ENCODE peak calls at places on chromosomes 3 and 15, in ten cellular contexts. K, Q, W, B, Y, H, X, G, P and T are unnamed samples.

GRCh38 chr3:117955196-117955595 is 1079.5 kb downstream of the IGSF11 start:
- DNase-seq in K (no peak), Q (no peak), W (no peak), B (no peak), Y (no peak), H (no peak), X (no peak), G (no peak), P (no peak), T (no peak)

GRCh38 chr3:115819785-115820384 is 196.6 kb downstream of the GAP43 start:
- DNase-seq in K (peak), Q (peak), W (peak), B (peak), Y (peak), H (peak), X (peak), G (peak), P (peak), T (peak)

GRCh38 chr15:58015565-58015964 is 49.9 kb downstream of the ALDH1A2 start:
- DNase-seq in K (no peak), Q (no peak), W (no peak), B (no peak), Y (no peak), H (no peak), X (no peak), G (no peak), P (no peak), T (no peak)

GRCh38 chr3:125585595-125586223 is 9.6 kb downstream of the OSBPL11 start:
- DNase-seq in K (peak), Q (peak), W (no peak), B (peak), Y (peak), H (peak), X (peak), G (peak), P (peak), T (peak)

GRCh38 chr15:89019436-89019835 is 68.8 kb upstream of the ABHD2 start:
- DNase-seq in K (no peak), Q (no peak), W (no peak), B (no peak), Y (no peak), H (no peak), X (no peak), G (no peak), P (no peak), T (no peak)

GRCh38 chr3:47347217-47347801 is 33.5 kb upstream of the PTPN23 start:
- DNase-seq in K (no peak), Q (peak), W (peak), B (peak), Y (no peak), H (peak), X (no peak), G (no peak), P (no peak), T (peak)

GRCh38 chr3:195522254-195523023 is 20.7 kb downstream of the PPP1R2 start:
- DNase-seq in K (no peak), Q (peak), W (no peak), B (peak), Y (peak), H (peak), X (no peak), G (no peak), P (no peak), T (peak)

GRCh38 chr3:124333931-124334640 is 342.2 kb upstream of the ROPN1 start:
- DNase-seq in K (no peak), Q (no peak), W (no peak), B (no peak), Y (no peak), H (no peak), X (peak), G (no peak), P (no peak), T (no peak)

GRCh38 chr3:17801131-17801530 is 58.7 kb upstream of the TBC1D5 start:
- DNase-seq in K (no peak), Q (no peak), W (no peak), B (no peak), Y (no peak), H (no peak), X (no peak), G (no peak), P (no peak), T (no peak)

GRCh38 chr3:19455546-19455945 is 307.2 kb downstream of the KCNH8 start:
- DNase-seq in K (no peak), Q (no peak), W (no peak), B (no peak), Y (no peak), H (no peak), X (no peak), G (no peak), P (no peak), T (no peak)

GRCh38 chr15:64356443-64357040 is 569 bp upstream of the CSNK1G1 start:
- DNase-seq in K (no peak), Q (no peak), W (no peak), B (peak), Y (no peak), H (no peak), X (no peak), G (no peak), P (no peak), T (no peak)

GRCh38 chr3:183895296-183895695 is 10.6 kb upstream of the PARL start:
- DNase-seq in K (no peak), Q (peak), W (no peak), B (peak), Y (peak), H (peak), X (peak), G (no peak), P (no peak), T (peak)

GRCh38 chr3:40504636-40505430 is 1.0 kb upstream of the ZNF620 start:
- DNase-seq in K (no peak), Q (no peak), W (no peak), B (peak), Y (no peak), H (no peak), X (no peak), G (no peak), P (no peak), T (no peak)

GRCh38 chr15:28994142-28994829 is 108.5 kb downstream of the APBA2 start:
- DNase-seq in K (no peak), Q (no peak), W (no peak), B (no peak), Y (no peak), H (no peak), X (no peak), G (no peak), P (no peak), T (no peak)

GRCh38 chr15:65076486-65077290 is at the start of gene KBTBD13:
- DNase-seq in K (no peak), Q (no peak), W (no peak), B (no peak), Y (no peak), H (no peak), X (no peak), G (no peak), P (no peak), T (no peak)

GRCh38 chr3:19891740-19892139 is 42.3 kb downstream of the EFHB start:
- DNase-seq in K (no peak), Q (no peak), W (no peak), B (no peak), Y (no peak), H (no peak), X (no peak), G (no peak), P (no peak), T (no peak)

GRCh38 chr3:71131893-71132314 is 451.6 kb downstream of the FOXP1 start:
- DNase-seq in K (no peak), Q (no peak), W (no peak), B (peak), Y (no peak), H (no peak), X (no peak), G (no peak), P (no peak), T (no peak)

GRCh38 chr15:49045691-49046112 is 544 bp downstream of the SECISBP2L start:
- DNase-seq in K (no peak), Q (peak), W (peak), B (peak), Y (no peak), H (peak), X (no peak), G (peak), P (no peak), T (peak)

GRCh38 chr3:79477242-79477641 is 290.6 kb downstream of the ROBO1 start:
- DNase-seq in K (no peak), Q (no peak), W (no peak), B (no peak), Y (no peak), H (no peak), X (no peak), G (no peak), P (no peak), T (no peak)

GRCh38 chr15:78070049-78070698 is 7.3 kb downstream of the TBC1D2B start:
- DNase-seq in K (no peak), Q (no peak), W (no peak), B (no peak), Y (no peak), H (no peak), X (no peak), G (no peak), P (no peak), T (no peak)

GRCh38 chr3:78204977-78205376 is 1165.1 kb downstream of the ROBO2 start:
- DNase-seq in K (no peak), Q (peak), W (no peak), B (peak), Y (peak), H (no peak), X (peak), G (no peak), P (no peak), T (no peak)

GRCh38 chr3:125150525-125151436 is 61.8 kb downstream of the SLC12A8 start:
- DNase-seq in K (no peak), Q (peak), W (no peak), B (no peak), Y (peak), H (peak), X (peak), G (no peak), P (no peak), T (peak)

GRCh38 chr3:159150176-159150575 is 348.3 kb downstream of the MFSD1 start:
- DNase-seq in K (no peak), Q (no peak), W (no peak), B (no peak), Y (no peak), H (no peak), X (peak), G (no peak), P (no peak), T (no peak)

GRCh38 chr3:58688563-58688962 is 22.0 kb upstream of the FAM3D start:
- DNase-seq in K (no peak), Q (no peak), W (no peak), B (no peak), Y (no peak), H (no peak), X (no peak), G (no peak), P (no peak), T (no peak)

GRCh38 chr3:108818404-108818803 is 4.2 kb upstream of the TRAT1 start:
- DNase-seq in K (no peak), Q (peak), W (no peak), B (no peak), Y (peak), H (peak), X (peak), G (no peak), P (no peak), T (peak)

GRCh38 chr15:58549013-58549779 is 117.4 kb downstream of the LIPC start:
- DNase-seq in K (no peak), Q (no peak), W (no peak), B (no peak), Y (no peak), H (no peak), X (peak), G (no peak), P (no peak), T (no peak)

GRCh38 chr15:70091649-70092461 is 5.9 kb downstream of the TLE3 start:
- DNase-seq in K (no peak), Q (no peak), W (no peak), B (no peak), Y (no peak), H (no peak), X (no peak), G (peak), P (no peak), T (no peak)

GRCh38 chr3:151440940-151441339 is 19.9 kb downstream of the IGSF10 start:
- DNase-seq in K (no peak), Q (no peak), W (no peak), B (no peak), Y (no peak), H (no peak), X (no peak), G (no peak), P (no peak), T (no peak)

GRCh38 chr3:43155464-43156121 is 49.7 kb upstream of the POMGNT2 start:
- DNase-seq in K (peak), Q (peak), W (no peak), B (peak), Y (peak), H (no peak), X (peak), G (peak), P (peak), T (no peak)
- TF ChIP-seq CTCF in K (peak), Q (peak), W (no peak), B (peak), Y (peak), H (no peak), X (peak), G (peak), P (peak), T (no peak)

GRCh38 chr15:84784262-84784661 is 32.9 kb upstream of the ALPK3 start:
- DNase-seq in K (no peak), Q (no peak), W (no peak), B (no peak), Y (no peak), H (no peak), X (no peak), G (no peak), P (no peak), T (no peak)

GRCh38 chr15:84782346-84782745 is 34.0 kb downstream of the ZNF592 start:
- DNase-seq in K (no peak), Q (no peak), W (no peak), B (no peak), Y (no peak), H (no peak), X (no peak), G (no peak), P (no peak), T (no peak)

GRCh38 chr15:84781505-84781904 is 33.1 kb downstream of the ZNF592 start:
- DNase-seq in K (no peak), Q (no peak), W (no peak), B (no peak), Y (no peak), H (no peak), X (no peak), G (no peak), P (no peak), T (no peak)

GRCh38 chr15:84785053-84785452 is 32.1 kb upstream of the ALPK3 start:
- DNase-seq in K (no peak), Q (no peak), W (no peak), B (no peak), Y (no peak), H (no peak), X (no peak), G (no peak), P (no peak), T (no peak)

DNA sequence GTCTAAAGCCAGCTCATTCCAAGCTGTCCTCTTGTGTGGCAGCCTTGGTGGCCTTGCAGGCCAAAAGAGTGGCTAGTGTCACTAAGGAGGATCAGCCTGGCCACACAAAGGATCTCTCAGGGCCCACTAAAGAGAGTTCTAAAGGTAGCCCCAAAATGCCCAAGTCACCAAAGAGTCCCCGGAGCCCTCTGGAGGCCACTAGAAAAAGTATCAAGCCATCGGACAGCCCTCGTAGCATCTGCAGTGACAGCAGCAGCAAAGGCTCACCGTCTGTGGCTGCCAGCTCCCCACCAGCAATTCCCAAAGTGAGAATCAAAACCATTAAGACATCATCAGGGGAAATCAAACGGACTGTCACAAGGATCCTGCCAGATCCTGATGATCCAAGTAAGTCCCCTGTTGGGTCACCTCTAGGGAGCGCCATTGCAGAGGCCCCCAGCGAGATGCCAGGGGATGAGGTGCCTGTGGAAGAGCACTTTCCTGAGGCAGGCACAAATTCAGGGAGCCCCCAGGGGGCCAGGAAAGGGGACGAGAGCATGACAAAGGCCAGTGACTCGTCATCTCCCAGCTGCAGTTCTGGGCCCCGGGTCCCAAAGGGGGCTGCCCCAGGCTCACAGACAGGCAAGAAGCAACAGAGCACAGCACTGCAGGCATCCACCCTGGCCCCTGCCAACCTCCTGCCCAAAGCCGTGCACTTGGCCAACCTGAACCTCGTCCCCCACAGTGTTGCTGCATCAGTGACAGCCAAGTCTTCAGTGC is 33.5 kb upstream of the ALPK3 start:
- DNase-seq in K (no peak), Q (peak), W (no peak), B (no peak), Y (no peak), H (no peak), X (peak), G (no peak), P (no peak), T (no peak)
- TF ChIP-seq CTCF in K (no peak), Q (peak), W (no peak), B (peak), Y (no peak), H (no peak), X (peak), G (no peak), P (no peak), T (no peak)

GRCh38 chr3:27105904-27106303 is 263.3 kb downstream of the NEK10 start:
- DNase-seq in K (no peak), Q (peak), W (no peak), B (no peak), Y (peak), H (no peak), X (peak), G (peak), P (no peak), T (no peak)
- TF ChIP-seq CTCF in K (peak), Q (peak), W (no peak), B (no peak), Y (peak), H (no peak), X (peak), G (no peak), P (peak), T (no peak)

DNA sequence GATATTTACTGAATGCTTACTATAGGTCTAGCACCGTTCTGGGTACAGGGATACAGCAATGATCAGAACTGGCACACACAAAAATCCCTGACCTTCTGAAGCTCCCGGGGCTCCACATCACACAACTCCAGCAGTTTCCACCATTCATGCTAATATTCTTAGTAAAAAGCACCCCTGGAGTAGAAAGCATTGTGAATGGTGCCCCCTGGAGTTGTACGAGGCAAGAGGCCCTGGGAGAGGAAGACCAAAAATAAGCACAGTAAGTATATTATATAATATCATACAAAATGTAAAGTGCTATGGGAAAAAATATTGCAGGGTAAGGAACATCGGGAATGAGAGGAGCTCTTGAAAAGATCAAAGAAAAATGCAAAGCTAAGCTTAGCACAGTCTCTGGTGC is 790 bp upstream of the SRGAP3 start:
- DNase-seq in K (no peak), Q (peak), W (no peak), B (no peak), Y (no peak), H (no peak), X (peak), G (no peak), P (no peak), T (no peak)
- TF ChIP-seq CTCF in K (peak), Q (peak), W (peak), B (no peak), Y (peak), H (peak), X (peak), G (no peak), P (no peak), T (no peak)

DNA sequence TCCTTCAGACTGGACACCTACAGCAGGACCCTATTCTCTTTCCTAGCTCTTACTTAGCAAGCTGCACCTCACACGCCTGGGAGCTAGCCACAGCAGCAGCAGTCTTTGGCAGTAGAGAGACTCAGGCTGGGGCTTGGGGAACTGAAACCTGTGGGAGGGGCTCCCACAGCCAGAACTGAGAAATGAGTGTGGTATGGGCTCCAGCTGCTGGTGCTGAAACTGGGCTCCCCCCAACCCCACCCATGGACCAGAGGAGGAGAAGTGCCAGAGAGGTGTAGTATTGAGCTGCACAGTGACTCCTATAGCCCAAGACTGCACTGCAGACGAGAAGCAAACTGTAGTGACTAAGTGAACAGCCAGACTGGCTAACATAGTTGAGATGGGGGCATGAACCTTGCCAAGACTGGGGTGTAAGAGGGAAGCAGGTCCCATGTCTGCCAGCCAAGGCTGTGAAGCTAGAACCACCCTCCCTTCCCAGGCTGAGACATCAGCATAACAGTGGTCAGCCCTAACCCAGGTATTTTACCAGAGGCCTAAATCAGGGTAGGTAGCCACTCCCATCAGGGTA is 62.5 kb downstream of the MYO5A start:
- DNase-seq in K (no peak), Q (peak), W (peak), B (no peak), Y (no peak), H (peak), X (peak), G (no peak), P (peak), T (peak)
- TF ChIP-seq CTCF in K (no peak), Q (no peak), W (peak), B (no peak), Y (no peak), H (peak), X (no peak), G (no peak), P (no peak), T (peak)

DNA sequence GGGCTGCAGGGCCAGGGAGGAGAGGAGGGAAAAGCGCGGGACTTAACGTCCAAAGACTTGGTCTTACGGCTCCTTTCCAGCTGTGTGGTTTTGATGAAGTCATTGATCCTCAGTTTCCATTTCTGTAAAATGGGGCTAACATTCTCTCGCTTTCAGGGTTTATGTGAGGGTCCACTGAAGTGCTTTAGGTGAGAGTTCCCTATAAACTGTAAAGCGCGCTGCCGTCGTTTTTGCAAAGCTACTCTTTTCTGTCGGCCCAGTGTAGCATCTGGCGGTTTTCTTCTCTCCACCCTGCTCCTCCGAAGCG is 568 bp upstream of the DNAJC17 start:
- DNase-seq in K (no peak), Q (no peak), W (no peak), B (no peak), Y (no peak), H (no peak), X (no peak), G (no peak), P (no peak), T (no peak)
- TF ChIP-seq CTCF in K (no peak), Q (no peak), W (no peak), B (no peak), Y (no peak), H (no peak), X (no peak), G (no peak), P (no peak), T (no peak)

DNA sequence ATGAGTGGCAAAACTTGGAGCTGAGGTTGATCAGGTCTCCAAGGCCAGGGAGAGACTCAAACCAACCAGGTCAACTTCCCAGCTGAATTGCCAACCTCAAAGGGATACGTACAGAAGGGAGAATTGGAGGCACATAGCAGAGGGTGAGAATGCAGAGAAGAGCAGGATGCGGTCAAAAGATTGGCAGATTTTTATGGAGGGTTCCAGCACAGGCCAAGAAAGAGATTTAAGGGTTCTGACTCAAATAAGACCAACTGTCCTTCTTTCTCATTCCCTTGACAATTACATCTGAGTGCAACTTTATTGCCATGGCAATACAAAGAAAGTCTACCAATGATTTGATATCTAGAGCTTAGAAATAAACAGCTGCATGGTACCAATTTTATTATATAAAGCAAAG is 33.2 kb downstream of the SCG5 start:
- DNase-seq in K (no peak), Q (no peak), W (no peak), B (no peak), Y (no peak), H (no peak), X (no peak), G (no peak), P (no peak), T (no peak)
- TF ChIP-seq CTCF in K (no peak), Q (no peak), W (no peak), B (no peak), Y (no peak), H (no peak), X (peak), G (no peak), P (no peak), T (no peak)

GRCh38 chr3:186849392-186849975 is 7.0 kb downstream of the ADIPOQ start:
- DNase-seq in K (no peak), Q (peak), W (peak), B (peak), Y (no peak), H (peak), X (peak), G (no peak), P (no peak), T (peak)
- TF ChIP-seq CTCF in K (peak), Q (peak), W (peak), B (peak), Y (peak), H (peak), X (peak), G (no peak), P (peak), T (peak)